ENCODE peak calls at places on chromosomes 13 and 19, in four cellular contexts. R is neuronal stem cell, Y is H1, Q is trophoblast cell. W is an unnamed sample.

GRCh38 chr19:40347476-40348124 is 597 bp downstream of the C19orf47 start:
- DNase-seq in R (no peak), Q (peak), Y (no peak), W (peak)

GRCh38 chr13:26872444-26873173 is 112.0 kb upstream of the GPR12 start:
- DNase-seq in Q (peak), R (peak), Y (peak), W (peak)

GRCh38 chr19:3821857-3822364 is 35.7 kb upstream of the MATK start:
- DNase-seq in Q (peak), Y (peak), R (peak), W (peak)

GRCh38 chr13:91946498-91947070 is 548.2 kb downstream of the GPC5 start:
- DNase-seq in Y (no peak), Q (peak), R (peak), W (peak)

GRCh38 chr13:104286566-104287290 is 1220.5 kb upstream of the SLC10A2 start:
- DNase-seq in Q (no peak), R (peak), Y (no peak), W (no peak)

GRCh38 chr19:14577885-14578427 is 4.9 kb upstream of the CLEC17A start:
- DNase-seq in Y (no peak), Q (peak), R (no peak), W (no peak)

GRCh38 chr19:13797870-13798269 is 2.6 kb downstream of the ZSWIM4 start:
- DNase-seq in Q (peak), R (no peak), Y (no peak), W (no peak)

GRCh38 chr19:32870154-32870573 is 597 bp upstream of the SLC7A9 start:
- DNase-seq in R (no peak), Q (peak), Y (no peak), W (no peak)

GRCh38 chr19:339262-339887 is 5.2 kb downstream of the MIER2 start:
- DNase-seq in R (no peak), Q (no peak), Y (no peak), W (no peak)

GRCh38 chr13:99386911-99387788 is 80.0 kb upstream of the GPR183 start:
- DNase-seq in Q (peak), Y (peak), R (peak), W (no peak)

GRCh38 chr13:46507978-46508377 is 45.0 kb upstream of the LRCH1 start:
- DNase-seq in Y (no peak), R (no peak), Q (no peak), W (peak)

GRCh38 chr19:29285878-29286277 is 72.9 kb upstream of the UQCRFS1 start:
- DNase-seq in Y (peak), Q (no peak), R (peak), W (no peak)

GRCh38 chr13:32125221-32125621 is 93.6 kb downstream of the FRY start:
- DNase-seq in Y (no peak), Q (peak), R (no peak), W (peak)

GRCh38 chr13:72194531-72194930 is 327.5 kb upstream of the DACH1 start:
- DNase-seq in Q (peak), Y (no peak), R (no peak), W (no peak)

GRCh38 chr13:67048084-67048792 is 181.9 kb downstream of the PCDH9 start:
- DNase-seq in R (no peak), Q (no peak), Y (no peak), W (peak)

GRCh38 chr13:40979232-40979631 is 39.9 kb downstream of the ELF1 start:
- DNase-seq in Y (no peak), Q (no peak), R (no peak), W (no peak)

GRCh38 chr13:48624858-48625257 is 28.9 kb upstream of the CYSLTR2 start:
- DNase-seq in Y (no peak), R (no peak), Q (peak), W (peak)

GRCh38 chr13:55661505-55661904 is 1479.2 kb upstream of the PRR20A start:
- DNase-seq in Y (no peak), Q (no peak), R (no peak), W (no peak)
- H2BK12ac ChIP-seq in Y (peak), Q (no peak), R (no peak), W (no peak)

GRCh38 chr19:34188388-34188787 is 16.1 kb downstream of the LSM14A start:
- DNase-seq in Y (no peak), R (no peak), Q (peak), W (peak)
- H3K4me3 ChIP-seq in Y (no peak), R (no peak), Q (no peak), W (no peak)

DNA sequence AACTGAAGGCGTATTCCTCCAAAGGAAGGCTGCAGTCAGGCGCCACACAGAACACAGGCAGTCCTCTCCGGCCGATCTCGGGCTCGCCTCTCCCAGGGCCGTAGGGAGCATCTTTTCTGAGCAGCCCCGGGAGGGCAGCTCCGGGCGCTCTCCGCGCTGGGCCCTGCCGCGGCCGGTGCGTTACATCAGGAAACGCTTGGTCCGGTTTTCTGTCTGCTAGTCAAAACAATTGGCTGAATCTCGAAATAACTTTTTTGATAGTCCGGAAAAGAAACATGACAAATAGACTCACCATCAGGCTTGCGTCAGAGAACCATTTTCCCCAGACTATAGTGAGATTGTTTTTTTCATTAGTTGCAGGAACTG is 115.4 kb downstream of the KCNRG start:
- DNase-seq in Y (no peak), Q (peak), R (peak), W (no peak)
- H3K23ac ChIP-seq in Y (no peak), Q (no peak), R (no peak), W (no peak)

GRCh38 chr19:38685666-38686529 is 38.4 kb downstream of the ACTN4 start:
- DNase-seq in Q (peak), R (no peak), Y (no peak), W (peak)

GRCh38 chr19:38683393-38684077 is 36.1 kb downstream of the ACTN4 start:
- DNase-seq in Y (peak), Q (peak), R (no peak), W (peak)

GRCh38 chr19:38684078-38684861 is 36.8 kb downstream of the ACTN4 start:
- DNase-seq in Y (no peak), R (no peak), Q (peak), W (peak)

GRCh38 chr19:38686530-38686888 is 39.1 kb downstream of the ACTN4 start:
- DNase-seq in Q (no peak), Y (no peak), R (no peak), W (no peak)

GRCh38 chr19:38684862-38685665 is 37.6 kb downstream of the ACTN4 start:
- DNase-seq in R (no peak), Y (no peak), Q (no peak), W (no peak)
- H2BK12ac ChIP-seq in R (no peak), Y (peak), Q (peak), W (peak)

GRCh38 chr13:36346222-36347083 is at the start of gene SPART:
- DNase-seq in R (peak), Q (peak), Y (peak), W (peak)
- H3K4me3 ChIP-seq in R (peak), Q (peak), Y (peak), W (peak)

GRCh38 chr13:102291587-102292218 is 110.1 kb downstream of the FGF14 start:
- DNase-seq in R (no peak), Q (no peak), Y (no peak), W (peak)
- H3K23ac ChIP-seq in R (no peak), Q (no peak), Y (no peak), W (no peak)

GRCh38 chr19:18794692-18795091 is 3.6 kb upstream of the COMP start:
- DNase-seq in Q (no peak), R (no peak), Y (no peak), W (no peak)

GRCh38 chr19:18795540-18795939 is 4.4 kb upstream of the COMP start:
- DNase-seq in Y (no peak), R (no peak), Q (peak), W (no peak)

GRCh38 chr19:18798384-18799352 is 7.6 kb upstream of the COMP start:
- DNase-seq in R (no peak), Y (no peak), Q (no peak), W (no peak)

GRCh38 chr19:18794029-18794313 is 2.9 kb upstream of the COMP start:
- DNase-seq in Y (no peak), R (no peak), Q (no peak), W (no peak)

GRCh38 chr19:18796239-18796638 is 5.1 kb upstream of the COMP start:
- DNase-seq in Q (no peak), Y (no peak), R (no peak), W (no peak)
- H2BK12ac ChIP-seq in Q (no peak), Y (no peak), R (no peak), W (no peak)

DNA sequence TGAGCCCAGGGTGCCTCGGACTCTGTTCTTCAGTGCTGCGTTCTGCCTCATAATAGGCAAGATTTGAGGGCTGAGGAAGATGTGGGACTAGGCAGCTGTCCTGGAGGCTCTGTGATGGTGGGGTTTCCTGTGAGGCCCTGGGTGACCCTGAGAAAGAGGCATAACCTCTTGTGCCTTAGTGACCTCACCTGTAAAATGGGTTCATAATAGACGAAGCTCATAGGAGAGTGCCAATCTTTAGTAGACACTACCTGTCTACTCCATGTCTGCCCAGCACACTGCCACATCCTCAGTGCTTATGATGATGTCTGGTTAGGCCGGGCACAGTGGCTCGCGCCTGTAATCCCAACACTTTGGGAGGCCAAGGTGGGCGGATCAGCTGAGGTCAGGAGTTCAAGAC is 23.4 kb downstream of the RRAS start:
- DNase-seq in R (no peak), Q (no peak), Y (no peak), W (no peak)
- H3K4me3 ChIP-seq in R (no peak), Q (no peak), Y (no peak), W (no peak)

GRCh38 chr19:47188507-47189033 is 42.4 kb downstream of the BBC3 start:
- DNase-seq in Q (no peak), R (no peak), Y (no peak), W (no peak)
- H3K23ac ChIP-seq in Q (no peak), R (no peak), Y (no peak), W (no peak)